ENCODE peak calls at places on chromosomes 13 and 19, in ten cellular contexts. One of them, this sample, is unnamed.

GRCh38 chr19:6970478-6970877 is 50.8 kb downstream of the MBD3L2B start:
- DNase-seq in breast epithelium: no peak
- DNase-seq in spleen: no peak
- DNase-seq in A549: no peak
- DNase-seq in lower leg skin: no peak
- DNase-seq in tibial nerve: no peak
- DNase-seq in upper lobe of left lung: no peak
- DNase-seq in uterus: no peak
- DNase-seq in ovary: no peak
- DNase-seq in transverse colon: no peak
- DNase-seq in this sample: no peak

GRCh38 chr13:85665286-85665685 is 133.9 kb downstream of the SLITRK6 start:
- DNase-seq in uterus: no peak
- DNase-seq in upper lobe of left lung: no peak
- DNase-seq in breast epithelium: no peak
- DNase-seq in spleen: no peak
- DNase-seq in A549: no peak
- DNase-seq in transverse colon: no peak
- DNase-seq in ovary: no peak
- DNase-seq in tibial nerve: no peak
- DNase-seq in lower leg skin: no peak
- DNase-seq in this sample: no peak

GRCh38 chr13:104114111-104114510 is 1047.9 kb upstream of the SLC10A2 start:
- DNase-seq in transverse colon: no peak
- DNase-seq in spleen: no peak
- DNase-seq in breast epithelium: no peak
- DNase-seq in uterus: no peak
- DNase-seq in upper lobe of left lung: no peak
- DNase-seq in lower leg skin: no peak
- DNase-seq in tibial nerve: no peak
- DNase-seq in A549: no peak
- DNase-seq in ovary: no peak
- DNase-seq in this sample: no peak

GRCh38 chr13:106835477-106835876 is 267.5 kb upstream of the ARGLU1 start:
- DNase-seq in uterus: no peak
- DNase-seq in tibial nerve: no peak
- DNase-seq in lower leg skin: no peak
- DNase-seq in breast epithelium: no peak
- DNase-seq in ovary: no peak
- DNase-seq in spleen: no peak
- DNase-seq in transverse colon: no peak
- DNase-seq in upper lobe of left lung: no peak
- DNase-seq in A549: no peak
- DNase-seq in this sample: no peak

GRCh38 chr13:101341464-101341863 is 74.8 kb downstream of the NALCN start:
- DNase-seq in uterus: no peak
- DNase-seq in tibial nerve: no peak
- DNase-seq in ovary: no peak
- DNase-seq in upper lobe of left lung: no peak
- DNase-seq in A549: no peak
- DNase-seq in lower leg skin: no peak
- DNase-seq in spleen: no peak
- DNase-seq in transverse colon: no peak
- DNase-seq in breast epithelium: no peak
- DNase-seq in this sample: no peak

GRCh38 chr19:16351133-16351809 is 26.6 kb downstream of the KLF2 start:
- DNase-seq in spleen: no peak
- DNase-seq in ovary: no peak
- DNase-seq in A549: no peak
- DNase-seq in tibial nerve: no peak
- DNase-seq in lower leg skin: no peak
- DNase-seq in upper lobe of left lung: no peak
- DNase-seq in uterus: no peak
- DNase-seq in transverse colon: no peak
- DNase-seq in breast epithelium: no peak
- DNase-seq in this sample: no peak

GRCh38 chr19:18112989-18113478 is 15.5 kb downstream of the MAST3 start:
- DNase-seq in ovary: peak; percentile 73
- DNase-seq in lower leg skin: peak; percentile 96
- DNase-seq in breast epithelium: peak; percentile 73
- DNase-seq in upper lobe of left lung: peak; percentile 89
- DNase-seq in uterus: peak; percentile 84
- DNase-seq in spleen: peak; percentile 94
- DNase-seq in A549: peak; percentile 71
- DNase-seq in tibial nerve: peak; percentile 84
- DNase-seq in transverse colon: peak; percentile 91
- DNase-seq in this sample: no peak

GRCh38 chr13:27022571-27023311 is 148.9 kb downstream of the USP12 start:
- DNase-seq in transverse colon: no peak
- DNase-seq in lower leg skin: peak; percentile 53
- DNase-seq in uterus: no peak
- DNase-seq in A549: peak; percentile 41
- DNase-seq in breast epithelium: no peak
- DNase-seq in ovary: no peak
- DNase-seq in upper lobe of left lung: no peak
- DNase-seq in tibial nerve: no peak
- DNase-seq in spleen: no peak
- DNase-seq in this sample: no peak

GRCh38 chr19:41930926-41931592 is 2.8 kb upstream of the ERFL start:
- DNase-seq in upper lobe of left lung: peak; percentile 75
- DNase-seq in A549: no peak
- DNase-seq in lower leg skin: no peak
- DNase-seq in ovary: no peak
- DNase-seq in breast epithelium: no peak
- DNase-seq in transverse colon: no peak
- DNase-seq in spleen: no peak
- DNase-seq in tibial nerve: no peak
- DNase-seq in uterus: no peak
- DNase-seq in this sample: no peak

GRCh38 chr13:33394294-33394932 is 108.9 kb upstream of the STARD13 start:
- DNase-seq in transverse colon: no peak
- DNase-seq in upper lobe of left lung: no peak
- DNase-seq in uterus: no peak
- DNase-seq in breast epithelium: no peak
- DNase-seq in tibial nerve: no peak
- DNase-seq in A549: no peak
- DNase-seq in ovary: no peak
- DNase-seq in lower leg skin: no peak
- DNase-seq in spleen: no peak
- DNase-seq in this sample: no peak

GRCh38 chr13:60165391-60166099 is 1.8 kb upstream of the DIAPH3 start:
- DNase-seq in uterus: no peak
- DNase-seq in ovary: no peak
- DNase-seq in upper lobe of left lung: no peak
- DNase-seq in lower leg skin: no peak
- DNase-seq in A549: no peak
- DNase-seq in breast epithelium: no peak
- DNase-seq in tibial nerve: no peak
- DNase-seq in transverse colon: no peak
- DNase-seq in spleen: no peak
- DNase-seq in this sample: no peak

GRCh38 chr13:77779461-77780272 is 82.2 kb downstream of the SLAIN1 start:
- DNase-seq in ovary: no peak
- DNase-seq in upper lobe of left lung: no peak
- DNase-seq in A549: peak; percentile 1
- DNase-seq in uterus: no peak
- DNase-seq in transverse colon: peak; percentile 11
- DNase-seq in tibial nerve: peak; percentile 66
- DNase-seq in spleen: no peak
- DNase-seq in lower leg skin: no peak
- DNase-seq in breast epithelium: no peak
- DNase-seq in this sample: peak; percentile 12

GRCh38 chr13:73772449-73773186 is 361.6 kb downstream of the KLF12 start:
- DNase-seq in ovary: no peak
- DNase-seq in tibial nerve: no peak
- DNase-seq in uterus: no peak
- DNase-seq in transverse colon: no peak
- DNase-seq in lower leg skin: no peak
- DNase-seq in upper lobe of left lung: no peak
- DNase-seq in A549: no peak
- DNase-seq in breast epithelium: no peak
- DNase-seq in spleen: no peak
- DNase-seq in this sample: no peak

GRCh38 chr13:30997697-30998547 is 65.5 kb downstream of the TEX26 start:
- DNase-seq in breast epithelium: no peak
- DNase-seq in transverse colon: no peak
- DNase-seq in A549: no peak
- DNase-seq in lower leg skin: no peak
- DNase-seq in upper lobe of left lung: no peak
- DNase-seq in ovary: no peak
- DNase-seq in uterus: no peak
- DNase-seq in tibial nerve: no peak
- DNase-seq in spleen: no peak
- DNase-seq in this sample: no peak

GRCh38 chr19:10566658-10567410 is 1.0 kb upstream of the KRI1 start:
- DNase-seq in uterus: no peak
- DNase-seq in lower leg skin: no peak
- DNase-seq in upper lobe of left lung: no peak
- DNase-seq in transverse colon: peak; percentile 41
- DNase-seq in ovary: peak; percentile 41
- DNase-seq in breast epithelium: no peak
- DNase-seq in spleen: peak; percentile 89
- DNase-seq in tibial nerve: no peak
- DNase-seq in A549: no peak
- DNase-seq in this sample: no peak

GRCh38 chr13:79393564-79394249 is 12.3 kb downstream of the RBM26 start:
- DNase-seq in spleen: peak; percentile 84
- DNase-seq in transverse colon: peak; percentile 24
- DNase-seq in upper lobe of left lung: no peak
- DNase-seq in ovary: no peak
- DNase-seq in uterus: no peak
- DNase-seq in lower leg skin: no peak
- DNase-seq in A549: no peak
- DNase-seq in breast epithelium: no peak
- DNase-seq in tibial nerve: peak; percentile 14
- DNase-seq in this sample: no peak

GRCh38 chr13:97273341-97273831 is 51.3 kb downstream of the MBNL2 start:
- DNase-seq in breast epithelium: peak; percentile 70
- DNase-seq in uterus: no peak
- DNase-seq in A549: no peak
- DNase-seq in spleen: no peak
- DNase-seq in upper lobe of left lung: no peak
- DNase-seq in tibial nerve: no peak
- DNase-seq in lower leg skin: no peak
- DNase-seq in ovary: no peak
- DNase-seq in transverse colon: no peak
- DNase-seq in this sample: no peak

GRCh38 chr13:89726690-89727435 is 1620.6 kb upstream of the MIR17HG start:
- DNase-seq in spleen: no peak
- DNase-seq in ovary: no peak
- DNase-seq in uterus: no peak
- DNase-seq in A549: no peak
- DNase-seq in breast epithelium: no peak
- DNase-seq in tibial nerve: no peak
- DNase-seq in transverse colon: no peak
- DNase-seq in upper lobe of left lung: no peak
- DNase-seq in lower leg skin: no peak
- DNase-seq in this sample: no peak

GRCh38 chr13:113357529-113357928 is 6.4 kb downstream of the GRTP1 start:
- DNase-seq in tibial nerve: no peak
- DNase-seq in transverse colon: no peak
- DNase-seq in lower leg skin: no peak
- DNase-seq in ovary: no peak
- DNase-seq in spleen: no peak
- DNase-seq in upper lobe of left lung: no peak
- DNase-seq in uterus: no peak
- DNase-seq in breast epithelium: no peak
- DNase-seq in A549: no peak
- DNase-seq in this sample: no peak
- TF ChIP-seq POLR2A in tibial nerve: no peak
- TF ChIP-seq POLR2A in transverse colon: no peak
- TF ChIP-seq POLR2A in lower leg skin: no peak
- TF ChIP-seq POLR2A in ovary: no peak
- TF ChIP-seq POLR2A in spleen: no peak
- TF ChIP-seq POLR2A in upper lobe of left lung: no peak
- TF ChIP-seq POLR2A in uterus: no peak
- TF ChIP-seq POLR2A in breast epithelium: no peak
- TF ChIP-seq POLR2A in A549: no peak
- TF ChIP-seq POLR2A in this sample: no peak

DNA sequence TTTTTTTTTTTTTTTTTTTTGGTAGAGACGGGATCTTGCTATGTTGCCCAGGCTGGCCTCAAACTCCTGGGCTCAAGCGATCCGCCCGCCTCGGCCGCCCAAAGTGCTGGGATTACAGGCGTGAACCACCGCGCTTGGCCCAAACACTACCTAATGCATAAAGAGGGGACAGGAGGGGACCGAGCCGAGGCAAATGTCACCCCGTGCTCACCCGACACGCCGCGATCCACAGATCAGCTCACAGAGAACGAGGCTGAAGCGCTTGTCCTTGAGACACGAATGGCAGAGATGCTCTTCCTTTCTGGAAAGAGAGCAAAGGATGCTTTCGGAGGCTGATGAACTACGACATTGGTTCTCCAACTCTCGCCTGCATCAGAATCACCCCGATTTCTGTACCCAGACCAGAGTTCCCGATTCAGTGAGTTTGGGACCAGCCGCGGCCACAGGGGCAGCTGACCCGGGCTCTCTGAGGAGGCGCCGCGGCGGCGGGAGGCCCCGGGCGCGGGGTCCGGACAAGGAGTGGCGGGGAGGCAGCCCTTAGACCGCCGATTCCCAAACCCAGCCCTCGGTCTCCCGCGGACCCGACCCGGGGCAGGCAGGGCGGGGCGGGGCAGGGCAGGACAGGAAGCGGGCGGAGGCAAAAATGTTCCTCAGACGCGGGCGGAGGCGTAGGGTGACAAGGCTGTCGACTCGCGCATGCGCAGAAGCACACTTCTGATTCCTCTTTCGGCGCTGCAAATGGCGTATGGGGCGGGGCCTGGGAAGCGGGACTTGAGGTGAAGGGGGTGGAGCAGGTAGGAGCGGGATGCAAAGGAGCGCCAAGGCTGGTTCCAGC is at the start of gene ZNF699:
- DNase-seq in breast epithelium: peak; percentile 98
- DNase-seq in tibial nerve: peak; percentile 95
- DNase-seq in uterus: peak; percentile 97
- DNase-seq in transverse colon: peak; percentile 99
- DNase-seq in A549: peak; percentile 64
- DNase-seq in spleen: peak; percentile 99
- DNase-seq in upper lobe of left lung: peak; percentile 95
- DNase-seq in lower leg skin: peak; percentile 100
- DNase-seq in ovary: peak; percentile 99
- DNase-seq in this sample: peak; percentile 91
- TF ChIP-seq POLR2A in breast epithelium: peak; percentile 21
- TF ChIP-seq POLR2A in tibial nerve: peak; percentile 73
- TF ChIP-seq POLR2A in uterus: peak; percentile 74
- TF ChIP-seq POLR2A in transverse colon: peak; percentile 87
- TF ChIP-seq POLR2A in A549: no peak
- TF ChIP-seq POLR2A in spleen: peak; percentile 35
- TF ChIP-seq POLR2A in upper lobe of left lung: peak; percentile 39
- TF ChIP-seq POLR2A in lower leg skin: no peak
- TF ChIP-seq POLR2A in ovary: peak; percentile 47
- TF ChIP-seq POLR2A in this sample: no peak

GRCh38 chr19:47713046-47714021 is at the start of gene EHD2:
- DNase-seq in lower leg skin: peak; percentile 95
- DNase-seq in spleen: peak; percentile 85
- DNase-seq in uterus: peak; percentile 87
- DNase-seq in A549: peak; percentile 69
- DNase-seq in transverse colon: peak; percentile 50
- DNase-seq in ovary: peak; percentile 85
- DNase-seq in upper lobe of left lung: peak; percentile 94
- DNase-seq in breast epithelium: peak; percentile 54
- DNase-seq in tibial nerve: peak; percentile 54
- DNase-seq in this sample: peak; percentile 62
- TF ChIP-seq POLR2A in lower leg skin: peak; percentile 56
- TF ChIP-seq POLR2A in spleen: no peak
- TF ChIP-seq POLR2A in uterus: peak; percentile 85
- TF ChIP-seq POLR2A in A549: peak; percentile 82
- TF ChIP-seq POLR2A in transverse colon: peak; percentile 59
- TF ChIP-seq POLR2A in ovary: peak; percentile 78
- TF ChIP-seq POLR2A in upper lobe of left lung: peak; percentile 51
- TF ChIP-seq POLR2A in breast epithelium: no peak
- TF ChIP-seq POLR2A in tibial nerve: peak; percentile 85
- TF ChIP-seq POLR2A in this sample: no peak

GRCh38 chr19:51136891-51137551 is 5.1 kb upstream of the SIGLEC7 start:
- DNase-seq in ovary: no peak
- DNase-seq in breast epithelium: no peak
- DNase-seq in tibial nerve: peak; percentile 23
- DNase-seq in uterus: no peak
- DNase-seq in lower leg skin: peak; percentile 81
- DNase-seq in A549: no peak
- DNase-seq in upper lobe of left lung: no peak
- DNase-seq in spleen: peak; percentile 83
- DNase-seq in transverse colon: no peak
- DNase-seq in this sample: no peak
- TF ChIP-seq POLR2A in ovary: no peak
- TF ChIP-seq POLR2A in breast epithelium: no peak
- TF ChIP-seq POLR2A in tibial nerve: peak; percentile 11
- TF ChIP-seq POLR2A in uterus: no peak
- TF ChIP-seq POLR2A in lower leg skin: no peak
- TF ChIP-seq POLR2A in A549: no peak
- TF ChIP-seq POLR2A in upper lobe of left lung: no peak
- TF ChIP-seq POLR2A in spleen: no peak
- TF ChIP-seq POLR2A in transverse colon: no peak
- TF ChIP-seq POLR2A in this sample: no peak

This sample was measured in GM12891.